ENCODE peak calls at places on chromosomes 2 and 18, in six cellular contexts. Z is lower leg skin, W is heart left ventricle, Y is PC-3, L is epithelial cell of esophagus, I is fibroblast of lung. N is an unnamed sample.

GRCh38 chr2:120495586-120495985 is 149.7 kb downstream of the INHBB start:
- DNase-seq in Z (no peak), I (no peak), L (no peak), W (no peak), Y (no peak), N (no peak)

GRCh38 chr2:84942964-84943421 is 28.0 kb upstream of the KCMF1 start:
- DNase-seq in W (no peak), I (peak; percentile 47), Y (peak; percentile 23), Z (no peak), L (peak; percentile 71), N (no peak)

GRCh38 chr2:154537845-154538244 is 160.7 kb upstream of the KCNJ3 start:
- DNase-seq in W (peak; percentile 29), L (no peak), Z (no peak), Y (no peak), I (no peak), N (no peak)

GRCh38 chr18:48184118-48184517 is 225.1 kb downstream of the ZBTB7C start:
- DNase-seq in Y (no peak), I (no peak), W (no peak), L (no peak), Z (peak; percentile 54), N (no peak)

GRCh38 chr2:20443276-20443920 is 3.5 kb upstream of the RHOB start:
- DNase-seq in Y (peak; percentile 71), Z (peak; percentile 84), L (peak; percentile 54), I (no peak), W (no peak), N (no peak)

GRCh38 chr18:24915547-24915946 is 436.4 kb downstream of the ZNF521 start:
- DNase-seq in L (peak; percentile 34), Y (peak; percentile 68), Z (no peak), W (no peak), I (peak; percentile 54), N (peak; percentile 4)

GRCh38 chr2:99035920-99036319 is 99.9 kb upstream of the CRACDL start:
- DNase-seq in W (no peak), Y (peak; percentile 8), L (peak; percentile 8), I (peak; percentile 0), Z (no peak), N (no peak)

GRCh38 chr2:37773354-37773753 is 101.9 kb upstream of the CDC42EP3 start:
- DNase-seq in Y (no peak), Z (no peak), L (no peak), W (no peak), I (no peak), N (no peak)

GRCh38 chr2:128685841-128686497 is 367.3 kb upstream of the HS6ST1 start:
- DNase-seq in Y (no peak), Z (peak; percentile 75), W (no peak), L (no peak), I (no peak), N (no peak)

GRCh38 chr18:31990823-31991222 is 27.8 kb upstream of the RNF125 start:
- DNase-seq in Z (no peak), L (peak; percentile 21), I (no peak), W (no peak), Y (no peak), N (no peak)

GRCh38 chr2:207792244-207792785 is 22.6 kb upstream of the FZD5 start:
- DNase-seq in L (peak; percentile 80), Y (peak; percentile 78), I (peak; percentile 84), W (no peak), Z (no peak), N (no peak)

GRCh38 chr18:70227438-70227837 is 22.0 kb upstream of the RTTN start:
- DNase-seq in I (no peak), W (no peak), Y (no peak), Z (no peak), L (no peak), N (no peak)

GRCh38 chr2:12928197-12928596 is 211.5 kb downstream of the TRIB2 start:
- DNase-seq in I (peak; percentile 84), W (no peak), Z (no peak), Y (peak; percentile 96), L (peak; percentile 83), N (peak; percentile 32)

GRCh38 chr2:120791243-120791960 is 55.7 kb downstream of the GLI2 start:
- DNase-seq in Z (no peak), Y (no peak), W (no peak), I (no peak), L (no peak), N (no peak)

DNA sequence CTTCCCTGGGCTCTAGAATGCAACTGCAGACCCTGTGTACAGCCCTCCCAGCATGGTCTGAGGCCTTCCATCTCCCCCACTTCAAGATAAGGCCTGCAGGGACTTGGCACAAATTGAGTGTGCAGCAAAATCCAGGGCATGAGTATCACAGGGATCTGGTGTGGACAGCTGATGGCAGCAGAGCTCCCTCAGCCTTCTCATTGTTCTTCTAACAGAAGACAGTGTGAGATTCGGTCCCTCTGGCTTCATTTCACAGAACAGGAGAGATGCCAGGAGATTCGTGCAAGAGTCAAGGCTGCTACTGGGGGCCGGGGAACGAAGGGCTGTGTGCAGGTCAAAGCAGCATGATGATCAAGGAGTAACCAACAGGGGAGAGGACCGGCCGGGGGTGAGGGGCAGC is 85.8 kb downstream of the UXS1 start:
- DNase-seq in Z (peak; percentile 81), W (no peak), I (peak; percentile 20), Y (peak; percentile 43), L (peak; percentile 38), N (no peak)
- TF ChIP-seq CTCF in Z (no peak), W (peak; percentile 16), I (peak; percentile 53), Y (peak; percentile 55), L (peak; percentile 64), N (peak; percentile 57)

GRCh38 chr2:234272069-234272850 is 221.8 kb downstream of the SPP2 start:
- DNase-seq in L (no peak), Y (no peak), I (no peak), Z (no peak), W (no peak), N (no peak)

GRCh38 chr2:234268314-234268713 is 217.8 kb downstream of the SPP2 start:
- DNase-seq in Z (no peak), I (no peak), Y (no peak), W (no peak), L (no peak), N (no peak)

GRCh38 chr2:234269769-234270204 is 219.3 kb downstream of the SPP2 start:
- DNase-seq in L (peak; percentile 39), Y (peak; percentile 42), Z (no peak), I (no peak), W (no peak), N (no peak)

GRCh38 chr2:234273887-234274584 is 222.8 kb downstream of the ARL4C start:
- DNase-seq in Z (peak; percentile 83), L (no peak), W (no peak), Y (no peak), I (no peak), N (no peak)

GRCh38 chr2:234271342-234271741 is 220.8 kb downstream of the SPP2 start:
- DNase-seq in W (no peak), Z (no peak), I (no peak), Y (no peak), L (no peak), N (no peak)
- TF ChIP-seq CTCF in W (no peak), Z (no peak), I (peak; percentile 4), Y (no peak), L (no peak), N (peak; percentile 10)

GRCh38 chr2:39724828-39725144 is 54.3 kb downstream of the THUMPD2 start:
- DNase-seq in W (no peak), I (peak; percentile 79), L (peak; percentile 43), Y (peak; percentile 91), Z (no peak), N (no peak)
- TF ChIP-seq CTCF in W (no peak), I (no peak), L (no peak), Y (no peak), Z (no peak), N (no peak)

GRCh38 chr2:105179469-105180372 is 61.8 kb upstream of the GPR45 start:
- DNase-seq in I (peak; percentile 84), Z (no peak), Y (peak; percentile 94), L (peak; percentile 75), W (peak; percentile 18), N (peak; percentile 21)
- TF ChIP-seq CTCF in I (peak; percentile 17), Z (no peak), Y (peak; percentile 83), L (peak; percentile 70), W (no peak), N (peak; percentile 47)

GRCh38 chr2:48016620-48017019 is 110.3 kb upstream of the FBXO11 start:
- DNase-seq in L (peak; percentile 3), W (no peak), Y (peak; percentile 44), I (no peak), Z (no peak), N (no peak)
- TF ChIP-seq CTCF in L (peak; percentile 26), W (no peak), Y (peak; percentile 50), I (no peak), Z (no peak), N (peak; percentile 31)

GRCh38 chr18:55093808-55094207 is 134.5 kb upstream of the CCDC68 start:
- DNase-seq in I (no peak), W (no peak), Z (no peak), Y (no peak), L (no peak), N (no peak)

GRCh38 chr18:55093295-55093694 is 134.0 kb upstream of the CCDC68 start:
- DNase-seq in I (no peak), W (no peak), Z (no peak), Y (no peak), L (no peak), N (no peak)

GRCh38 chr18:55095579-55095978 is 136.3 kb upstream of the CCDC68 start:
- DNase-seq in L (no peak), W (no peak), Z (no peak), Y (no peak), I (no peak), N (no peak)

GRCh38 chr18:55097406-55098170 is 138.3 kb upstream of the CCDC68 start:
- DNase-seq in Y (no peak), W (no peak), Z (no peak), L (no peak), I (peak; percentile 86), N (no peak)

DNA sequence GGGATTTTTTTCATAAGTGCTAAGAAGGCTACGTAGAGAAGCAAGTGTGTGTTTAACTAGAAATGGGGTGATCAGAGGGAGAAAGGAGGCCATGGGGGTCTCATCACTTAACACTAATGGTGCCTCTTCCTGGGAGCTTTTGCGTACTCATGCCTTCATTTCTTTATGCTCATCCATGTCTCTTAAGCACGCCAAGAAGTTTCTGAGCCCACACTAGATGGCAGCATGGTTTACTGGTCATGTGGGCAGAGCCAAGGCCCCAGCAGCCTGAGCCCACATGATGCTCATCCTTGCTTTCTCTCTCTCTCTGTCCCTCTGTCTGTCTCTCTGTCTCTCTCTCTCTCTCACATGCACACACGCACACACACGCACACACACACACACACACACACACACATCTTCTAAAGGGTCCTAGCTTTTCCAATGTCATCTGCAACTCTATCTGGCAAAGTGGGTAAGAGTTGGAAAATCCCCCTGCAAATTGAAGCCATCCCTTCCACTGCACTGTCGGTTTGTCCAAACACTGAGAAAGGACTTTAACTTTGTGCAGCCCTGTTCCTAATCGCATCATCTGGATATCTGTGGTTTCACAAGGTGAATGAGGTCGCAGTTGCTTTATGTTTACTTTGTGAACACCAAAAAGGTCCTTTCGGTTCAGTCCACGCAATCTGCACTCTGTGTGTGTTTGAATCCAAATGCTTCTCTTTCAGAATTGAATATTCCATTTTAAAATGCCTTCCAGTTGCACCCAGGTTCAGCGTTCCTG is 137.2 kb upstream of the CCDC68 start:
- DNase-seq in W (peak; percentile 40), Y (peak; percentile 72), Z (no peak), L (peak; percentile 78), I (peak; percentile 80), N (peak; percentile 16)
- TF ChIP-seq CTCF in W (peak; percentile 35), Y (peak; percentile 68), Z (no peak), L (peak; percentile 63), I (peak; percentile 52), N (peak; percentile 54)

GRCh38 chr18:66894851-66895250 is 291.0 kb upstream of the CDH19 start:
- DNase-seq in Y (peak; percentile 9), L (peak; percentile 73), I (no peak), W (no peak), Z (no peak), N (no peak)
- TF ChIP-seq CTCF in Y (no peak), L (no peak), I (no peak), W (no peak), Z (no peak), N (no peak)

GRCh38 chr2:28175028-28175427 is 217.6 kb upstream of the FOSL2 start:
- DNase-seq in W (no peak), Y (peak; percentile 22), L (peak; percentile 11), Z (no peak), I (no peak), N (no peak)
- TF ChIP-seq CTCF in W (no peak), Y (peak; percentile 47), L (peak; percentile 26), Z (no peak), I (no peak), N (no peak)